ENCODE peak calls at places on chromosomes 11 and 22, in eight cellular contexts. A is head of caudate nucleus; C is effector CD8-positive, alpha-beta T cell; E is HT1080; P is iPS-NIHi11; Y is heart left ventricle; B is anterior cingulate cortex; K is activated CD4-positive, alpha-beta T cell treated with anti-CD3 and anti-CD28 coated beads, Interleukin-2, amount 50 U/mL, for 4 hours. Q is an unnamed sample.

GRCh38 chr11:118691926-118692830 is 12.7 kb upstream of the TREH start:
- DNase-seq in Y (no peak), K (peak; percentile 66), C (no peak), E (peak; percentile 85), A (no peak), P (no peak), B (no peak), Q (peak; percentile 48)

GRCh38 chr11:85431319-85431718 is 195.8 kb downstream of the DLG2 start:
- DNase-seq in C (no peak), P (no peak), B (no peak), E (no peak), K (no peak), A (no peak), Y (peak; percentile 27), Q (no peak)

GRCh38 chr11:80239217-80239616 is 798.4 kb upstream of the TENM4 start:
- DNase-seq in K (no peak), B (no peak), A (no peak), P (no peak), C (no peak), Y (no peak), E (no peak), Q (no peak)

GRCh38 chr11:47007579-47007978 is 71.0 kb downstream of the CSTPP1 start:
- DNase-seq in Y (no peak), P (no peak), K (no peak), B (no peak), A (no peak), E (no peak), C (no peak), Q (no peak)

GRCh38 chr11:124605719-124606118 is 5.5 kb upstream of the PANX3 start:
- DNase-seq in B (no peak), A (no peak), C (no peak), E (no peak), P (no peak), Y (no peak), K (no peak), Q (no peak)

GRCh38 chr11:33375688-33376311 is 118.6 kb downstream of the HIPK3 start:
- DNase-seq in K (no peak), B (no peak), E (peak; percentile 48), Y (no peak), A (peak; percentile 54), P (peak; percentile 70), C (no peak), Q (no peak)

GRCh38 chr11:29260939-29261705 is 755.7 kb downstream of the KCNA4 start:
- DNase-seq in P (no peak), E (peak; percentile 87), Y (no peak), K (no peak), A (no peak), C (no peak), B (no peak), Q (no peak)

GRCh38 chr22:44261861-44262595 is 50.7 kb downstream of the SHISAL1 start:
- DNase-seq in Y (peak; percentile 46), A (no peak), E (no peak), C (no peak), K (no peak), B (no peak), P (no peak), Q (no peak)

GRCh38 chr11:34640050-34640971 is 19.4 kb downstream of the EHF start:
- DNase-seq in C (no peak), B (no peak), E (no peak), A (no peak), K (no peak), P (peak; percentile 51), Y (no peak), Q (no peak)

GRCh38 chr22:30564766-30565118 is 9.7 kb downstream of the GAL3ST1 start:
- DNase-seq in C (no peak), E (no peak), B (no peak), K (no peak), Y (no peak), P (no peak), A (peak; percentile 22), Q (no peak)

GRCh38 chr11:36449566-36450390 is 60.3 kb downstream of the TRAF6 start:
- DNase-seq in E (no peak), K (no peak), A (no peak), C (no peak), P (no peak), Y (no peak), B (no peak), Q (no peak)

GRCh38 chr11:97614571-97614970 is 1224.8 kb downstream of the JRKL start:
- DNase-seq in Y (no peak), C (no peak), A (no peak), P (no peak), B (no peak), K (no peak), E (no peak), Q (no peak)

GRCh38 chr11:111360150-111361043 is 18.7 kb downstream of the POU2AF1 start:
- DNase-seq in B (no peak), K (no peak), A (no peak), E (no peak), Y (no peak), P (no peak), C (no peak), Q (no peak)

GRCh38 chr11:13222285-13222684 is 55.3 kb upstream of the BMAL1 start:
- DNase-seq in K (no peak), E (peak; percentile 65), Y (no peak), C (no peak), B (no peak), P (no peak), A (no peak), Q (no peak)